ENCODE peak calls at places on chromosome 2, in seven cellular contexts. G is pancreas; W is GM04504; Y is heart left ventricle; O is stimulated activated naive B cell treated with anti-CD40 and anti-IgM and Interleukin-4, amounts not matched to agents 10 μg/mL and 1 μg/mL and 100 μg/mL, for 72 hours; M is adrenal gland; B is fibroblast of mammary gland. C is an unnamed sample.

GRCh38 chr2:181380581-181380980 is 76.6 kb upstream of the ITGA4 start:
- DNase-seq in G (no peak), W (no peak), Y (peak), O (no peak), M (no peak), B (no peak), C (no peak)

GRCh38 chr2:132460781-132461180 is 44.2 kb downstream of the GPR39 start:
- DNase-seq in G (no peak), W (no peak), Y (no peak), O (no peak), M (no peak), B (no peak), C (no peak)

GRCh38 chr2:36416370-36417165 is 61.0 kb downstream of the CRIM1 start:
- DNase-seq in G (no peak), W (no peak), Y (peak), O (no peak), M (no peak), B (no peak), C (no peak)

GRCh38 chr2:120465989-120466703 is 120.2 kb downstream of the INHBB start:
- DNase-seq in G (peak), W (no peak), Y (no peak), O (no peak), M (no peak), B (no peak), C (no peak)

GRCh38 chr2:69624153-69624552 is 19.4 kb downstream of the AAK1 start:
- DNase-seq in G (no peak), W (no peak), Y (no peak), O (no peak), M (no peak), B (no peak), C (no peak)

GRCh38 chr2:202140522-202141292 is 67.7 kb downstream of the KIAA2012 start:
- DNase-seq in G (no peak), W (no peak), Y (no peak), O (no peak), M (no peak), B (peak), C (no peak)

GRCh38 chr2:164793531-164793930 is 48.1 kb downstream of the COBLL1 start:
- DNase-seq in G (no peak), W (no peak), Y (no peak), O (no peak), M (no peak), B (no peak), C (no peak)

GRCh38 chr2:98446850-98447249 is 2.2 kb downstream of the INPP4A start:
- DNase-seq in G (no peak), W (no peak), Y (no peak), O (no peak), M (no peak), B (no peak), C (no peak)

GRCh38 chr2:39665811-39666488 is at the start of gene TMEM178A:
- DNase-seq in G (peak), W (no peak), Y (no peak), O (peak), M (no peak), B (no peak), C (no peak)

GRCh38 chr2:191247381-191248057 is 2.3 kb downstream of the MYO1B start:
- DNase-seq in G (no peak), W (peak), Y (no peak), O (no peak), M (no peak), B (peak), C (no peak)

C was measured in GM12878.